ENCODE peak calls at places on chromosomes 6 and 20, in four cellular contexts. C is GM12878, U is HL-60, S is K562. Q is an unnamed sample.

GRCh38 chr6:33607784-33608161 is 13.3 kb upstream of the ITPR3 start:
- DNase-seq in S (peak), C (no peak), U (peak), Q (no peak)

GRCh38 chr20:18984238-18985200 is 170.9 kb downstream of the SCP2D1 start:
- DNase-seq in S (peak), U (no peak), C (no peak), Q (no peak)

GRCh38 chr20:63733117-63733516 is 3.3 kb upstream of the LIME1 start:
- DNase-seq in C (no peak), S (no peak), U (no peak), Q (no peak)

GRCh38 chr20:34709836-34710567 is 5.9 kb downstream of the TP53INP2 start:
- DNase-seq in U (peak), C (no peak), S (peak), Q (peak)

GRCh38 chr6:36126553-36127458 is 3.5 kb upstream of the MAPK13 start:
- DNase-seq in S (no peak), C (no peak), U (no peak), Q (no peak)

GRCh38 chr6:139903411-139904157 is 529.1 kb upstream of the CITED2 start:
- DNase-seq in U (peak), C (peak), S (no peak), Q (peak)

GRCh38 chr6:148044261-148044731 is 298.3 kb upstream of the SASH1 start:
- DNase-seq in S (no peak), C (no peak), U (no peak), Q (no peak)

GRCh38 chr6:32047855-32048766 is 9.9 kb downstream of the CYP21A2 start:
- DNase-seq in S (peak), C (no peak), U (peak), Q (peak)

GRCh38 chr6:46772754-46773153 is 20.4 kb upstream of the MEP1A start:
- DNase-seq in S (no peak), C (peak), U (peak), Q (no peak)

GRCh38 chr6:7587631-7588100 is 2.3 kb upstream of the SNRNP48 start:
- DNase-seq in S (peak), U (no peak), C (no peak), Q (no peak)

GRCh38 chr6:40535784-40536380 is 51.3 kb downstream of the LRFN2 start:
- DNase-seq in S (no peak), C (no peak), U (no peak), Q (no peak)

GRCh38 chr6:168799067-168799466 is 358.1 kb downstream of the SMOC2 start:
- DNase-seq in U (no peak), S (no peak), C (no peak), Q (no peak)

GRCh38 chr6:8234316-8234715 is 132.0 kb upstream of the EEF1E1 start:
- DNase-seq in C (no peak), S (no peak), U (no peak), Q (no peak)

GRCh38 chr20:10659651-10660601 is 13.9 kb downstream of the JAG1 start:
- DNase-seq in U (no peak), C (no peak), S (no peak), Q (no peak)

GRCh38 chr6:42049116-42049809 is 1.1 kb upstream of the TAF8 start:
- DNase-seq in C (no peak), U (no peak), S (no peak), Q (no peak)

GRCh38 chr6:39929733-39930461 is 4.4 kb downstream of the MOCS1 start:
- DNase-seq in S (no peak), U (no peak), C (no peak), Q (no peak)

GRCh38 chr6:165662041-165662491 is 975 bp downstream of the PDE10A start:
- DNase-seq in S (no peak), U (no peak), C (no peak), Q (no peak)

GRCh38 chr6:52931351-52931750 is 21.9 kb upstream of the GSTA3 start:
- DNase-seq in U (no peak), C (no peak), S (no peak), Q (no peak)

GRCh38 chr20:20740595-20740994 is 28.2 kb upstream of the RALGAPA2 start:
- DNase-seq in U (peak), C (no peak), S (no peak), Q (no peak)

GRCh38 chr20:58587467-58587866 is 63.6 kb upstream of the STX16 start:
- DNase-seq in U (no peak), S (no peak), C (no peak), Q (no peak)

GRCh38 chr6:71043902-71044301 is 87.0 kb upstream of the B3GAT2 start:
- DNase-seq in S (no peak), C (no peak), U (peak), Q (no peak)

GRCh38 chr20:63129991-63130653 is 85.8 kb downstream of the YTHDF1 start:
- DNase-seq in C (no peak), U (no peak), S (no peak), Q (no peak)

GRCh38 chr20:62706344-62706743 is 2.3 kb upstream of the NTSR1 start:
- DNase-seq in S (no peak), U (no peak), C (no peak), Q (no peak)

GRCh38 chr20:60697252-60697651 is 554.8 kb upstream of the CDH4 start:
- DNase-seq in U (no peak), C (no peak), S (no peak), Q (no peak)

GRCh38 chr20:58651823-58652605 is 931 bp downstream of the STX16 start:
- DNase-seq in C (peak), U (peak), S (peak), Q (peak)

GRCh38 chr6:143337201-143337949 is 113.1 kb downstream of the ADAT2 start:
- DNase-seq in U (peak), C (no peak), S (peak), Q (no peak)
- TF ChIP-seq SPI1 in U (no peak), C (no peak), S (no peak), Q (no peak)

DNA sequence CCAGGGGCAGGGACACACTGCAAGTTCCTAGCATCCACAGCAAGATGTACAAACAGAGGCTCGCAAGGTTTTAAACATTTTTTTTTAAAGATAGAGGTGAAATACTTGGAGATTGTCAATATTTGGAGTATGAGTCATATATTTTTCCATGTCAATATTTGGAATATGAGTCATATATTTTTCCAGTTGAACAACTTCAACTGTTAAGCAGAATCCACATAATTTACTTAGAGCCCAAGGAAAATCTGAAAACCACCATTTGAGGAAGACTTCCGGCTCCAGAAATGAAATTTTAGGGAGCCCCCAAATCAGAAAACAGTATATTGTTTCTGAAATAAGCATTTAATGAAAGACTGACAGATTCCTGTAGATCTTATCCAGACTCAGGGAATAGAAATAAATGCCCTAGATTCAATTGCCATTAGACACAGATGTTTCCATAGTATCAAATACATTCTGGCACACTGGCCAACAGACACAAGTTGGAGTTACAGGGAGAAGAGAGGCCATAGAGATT is 51.6 kb upstream of the FAM184A start:
- DNase-seq in C (no peak), S (peak), U (no peak), Q (no peak)
- TF ChIP-seq SPI1 in C (no peak), S (no peak), U (no peak), Q (no peak)

GRCh38 chr6:125267806-125268523 is 33.8 kb downstream of the HDDC2 start:
- DNase-seq in S (no peak), U (no peak), C (no peak), Q (no peak)
- TF ChIP-seq SPI1 in S (no peak), U (no peak), C (no peak), Q (no peak)

DNA sequence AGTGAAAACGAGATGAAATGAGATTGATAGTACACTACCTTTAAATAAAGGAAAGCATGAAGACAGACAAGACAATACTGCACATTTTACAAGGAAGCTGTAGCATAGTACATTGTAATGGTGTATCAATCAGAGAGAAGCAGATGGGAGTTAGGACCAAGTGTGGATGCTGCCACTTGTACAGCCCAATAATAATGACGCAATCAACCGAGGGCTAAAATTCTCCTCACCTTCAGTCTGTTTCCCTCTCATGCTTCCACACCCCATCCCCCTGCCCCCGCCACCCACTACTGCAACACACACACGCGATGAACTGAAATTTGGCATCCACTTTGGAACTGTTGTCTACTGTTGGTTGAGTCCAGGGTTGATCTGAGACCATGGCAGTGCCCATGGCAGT is 12.4 kb upstream of the HDGFL1 start:
- DNase-seq in S (no peak), U (no peak), C (no peak), Q (no peak)
- TF ChIP-seq SPI1 in S (no peak), U (no peak), C (no peak), Q (no peak)

GRCh38 chr20:36830791-36831691 is 44.9 kb upstream of the TLDC2 start:
- DNase-seq in S (no peak), C (no peak), U (no peak), Q (no peak)
- TF ChIP-seq SPI1 in S (no peak), C (no peak), U (no peak), Q (no peak)

Q was measured in GM12891.